ENCODE peak calls at places on chromosomes 5 and 9, in six cellular contexts. A is mucosa of descending colon, P is heart left ventricle, D is AG04449, Q is brain microvascular endothelial cell, W is lung. Y is an unnamed sample.

GRCh38 chr5:16964821-16965220 is 28.7 kb upstream of the MYO10 start:
- DNase-seq in A (no peak), P (no peak), D (no peak), Q (no peak), W (peak; percentile 32), Y (no peak)

GRCh38 chr5:56476487-56476856 is 243.3 kb upstream of the ANKRD55 start:
- DNase-seq in A (no peak), P (no peak), D (no peak), Q (no peak), W (no peak), Y (no peak)

GRCh38 chr9:123234853-123235252 is 33.5 kb downstream of the STRBP start:
- DNase-seq in A (no peak), P (no peak), D (no peak), Q (no peak), W (no peak), Y (no peak)

GRCh38 chr5:150081541-150082283 is 4.6 kb downstream of the CSF1R start:
- DNase-seq in A (peak; percentile 46), P (peak; percentile 82), D (no peak), Q (no peak), W (peak; percentile 58), Y (no peak)

GRCh38 chr5:129419292-129419691 is 40.8 kb upstream of the ADAMTS19 start:
- DNase-seq in A (no peak), P (no peak), D (no peak), Q (no peak), W (no peak), Y (no peak)

GRCh38 chr9:123267481-123268239 is 726 bp downstream of the STRBP start:
- DNase-seq in A (peak; percentile 59), P (peak; percentile 32), D (no peak), Q (no peak), W (peak; percentile 30), Y (no peak)

GRCh38 chr5:148912714-148913398 is 86.4 kb downstream of the ADRB2 start:
- DNase-seq in A (no peak), P (no peak), D (peak; percentile 93), Q (peak; percentile 93), W (no peak), Y (no peak)

GRCh38 chr5:91840412-91840811 is 457.3 kb upstream of the ARRDC3 start:
- DNase-seq in A (no peak), P (no peak), D (no peak), Q (no peak), W (no peak), Y (no peak)

GRCh38 chr9:34403554-34404380 is 27.1 kb upstream of the MYORG start:
- DNase-seq in A (peak; percentile 75), P (peak; percentile 47), D (no peak), Q (peak; percentile 57), W (peak; percentile 75), Y (no peak)

GRCh38 chr9:6195714-6196360 is 19.8 kb upstream of the IL33 start:
- DNase-seq in A (no peak), P (no peak), D (no peak), Q (no peak), W (no peak), Y (no peak)

GRCh38 chr9:6194934-6195333 is 20.7 kb upstream of the IL33 start:
- DNase-seq in A (no peak), P (no peak), D (no peak), Q (no peak), W (no peak), Y (no peak)

GRCh38 chr9:6199596-6199995 is 16.0 kb upstream of the IL33 start:
- DNase-seq in A (no peak), P (no peak), D (no peak), Q (no peak), W (no peak), Y (no peak)

GRCh38 chr9:6198251-6198650 is 17.4 kb upstream of the IL33 start:
- DNase-seq in A (no peak), P (no peak), D (no peak), Q (no peak), W (no peak), Y (peak; percentile 83)

GRCh38 chr9:6197330-6197729 is 18.3 kb upstream of the IL33 start:
- DNase-seq in A (no peak), P (no peak), D (no peak), Q (peak; percentile 4), W (no peak), Y (no peak)
- TF ChIP-seq CTCF in A (no peak), P (peak; percentile 56), D (no peak), Q (peak; percentile 45), W (peak; percentile 23), Y (peak; percentile 41)

DNA sequence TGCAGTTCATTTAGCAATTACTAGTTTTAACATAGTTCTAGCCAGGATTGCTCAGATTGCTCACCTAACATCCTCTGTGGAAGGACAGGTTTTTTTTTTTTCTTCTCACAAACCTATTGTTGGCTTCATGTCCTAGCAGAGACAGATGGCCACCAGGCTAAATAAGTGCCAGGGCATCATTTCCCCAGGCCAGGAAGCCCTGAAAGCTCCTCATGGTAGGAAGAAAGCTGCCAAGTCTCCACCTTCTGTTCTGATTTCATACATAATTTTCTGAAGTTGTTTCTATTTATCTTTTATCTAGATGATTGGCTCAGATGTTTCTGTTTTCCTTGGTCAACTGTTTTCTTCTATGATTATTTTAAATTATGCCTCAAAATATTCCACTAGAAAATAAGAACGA is 31.0 kb downstream of the EFCAB9 start:
- DNase-seq in A (no peak), P (no peak), D (no peak), Q (no peak), W (no peak), Y (no peak)
- H3K4me3 ChIP-seq in A (no peak overlapping the region), P (no peak overlapping the region), D (no peak overlapping the region), Q (no peak overlapping the region), W (no peak overlapping the region), Y (no peak overlapping the region)

DNA sequence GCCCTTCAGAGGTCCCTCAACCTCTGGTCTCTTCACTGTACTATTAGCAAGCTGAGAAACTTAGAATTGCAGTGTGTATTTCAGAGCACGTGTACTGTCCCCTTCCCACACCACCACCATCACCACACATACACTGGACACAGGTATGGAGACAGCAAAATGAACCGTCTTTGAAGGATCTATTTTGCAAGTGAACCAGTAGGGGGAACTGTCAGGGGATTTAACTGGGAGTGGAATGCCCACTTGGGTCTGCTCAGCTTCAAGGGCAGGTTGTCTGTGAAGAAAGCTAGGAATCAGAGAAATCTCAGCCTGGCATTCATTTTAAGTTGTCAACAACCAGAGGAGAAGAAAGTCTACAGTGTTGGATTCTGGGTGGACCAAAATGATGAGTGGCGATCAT is 147.0 kb downstream of the DCP2 start:
- DNase-seq in A (no peak), P (no peak), D (no peak), Q (no peak), W (no peak), Y (no peak)
- TF ChIP-seq CTCF in A (no peak), P (peak; percentile 10), D (no peak), Q (peak; percentile 54), W (no peak), Y (peak; percentile 25)

GRCh38 chr5:77960305-77960704 is 184.2 kb upstream of the TBCA start:
- DNase-seq in A (no peak), P (no peak), D (no peak), Q (no peak), W (no peak), Y (no peak)
- H3K4me3 ChIP-seq in A (no peak overlapping the region), P (no peak overlapping the region), D (no peak overlapping the region), Q (no peak overlapping the region), W (no peak overlapping the region), Y (no peak overlapping the region)